ENCODE peak calls at places on chromosomes 1 and 21, in four cellular contexts. One of them, this sample, is unnamed.

GRCh38 chr1:1307261-1307907 is 346 bp downstream of the ACAP3 start:
- DNase-seq in astrocyte: no peak
- DNase-seq in cardiac fibroblast: no peak
- DNase-seq in left lung: peak; percentile 49
- DNase-seq in this sample: no peak

GRCh38 chr1:173113015-173113741 is 62.4 kb upstream of the TNFSF18 start:
- DNase-seq in astrocyte: peak; percentile 56
- DNase-seq in left lung: no peak
- DNase-seq in cardiac fibroblast: no peak
- DNase-seq in this sample: no peak

GRCh38 chr1:212101735-212102134 is 66.2 kb downstream of the DTL start:
- DNase-seq in cardiac fibroblast: no peak
- DNase-seq in astrocyte: no peak
- DNase-seq in left lung: no peak
- DNase-seq in this sample: no peak

GRCh38 chr1:29032839-29033238 is 90.9 kb downstream of the TMEM200B start:
- DNase-seq in astrocyte: no peak
- DNase-seq in left lung: no peak
- DNase-seq in cardiac fibroblast: no peak
- DNase-seq in this sample: no peak

GRCh38 chr1:155145491-155145890 is 5.2 kb upstream of the DPM3 start:
- DNase-seq in cardiac fibroblast: no peak
- DNase-seq in left lung: no peak
- DNase-seq in astrocyte: no peak
- DNase-seq in this sample: peak; percentile 2

GRCh38 chr1:154407866-154408777 is 3.0 kb downstream of the IL6R start:
- DNase-seq in cardiac fibroblast: no peak
- DNase-seq in left lung: no peak
- DNase-seq in astrocyte: no peak
- DNase-seq in this sample: no peak

GRCh38 chr1:27366113-27366410 is 699 bp downstream of the MAP3K6 start:
- DNase-seq in left lung: peak; percentile 90
- DNase-seq in astrocyte: peak; percentile 53
- DNase-seq in cardiac fibroblast: peak; percentile 78
- DNase-seq in this sample: peak; percentile 94

GRCh38 chr1:118963456-118964430 is 24.4 kb downstream of the TBX15 start:
- DNase-seq in left lung: no peak
- DNase-seq in astrocyte: peak; percentile 20
- DNase-seq in cardiac fibroblast: peak; percentile 76
- DNase-seq in this sample: no peak

GRCh38 chr1:151519667-151520066 is 8.5 kb downstream of the CGN start:
- DNase-seq in left lung: no peak
- DNase-seq in cardiac fibroblast: no peak
- DNase-seq in astrocyte: no peak
- DNase-seq in this sample: no peak

GRCh38 chr1:19799877-19800804 is at the start of gene TMCO4:
- DNase-seq in astrocyte: peak; percentile 87
- DNase-seq in left lung: peak; percentile 59
- DNase-seq in cardiac fibroblast: peak; percentile 66
- DNase-seq in this sample: no peak

GRCh38 chr1:26349196-26349885 is 4.6 kb downstream of the CRYBG2 start:
- DNase-seq in left lung: no peak
- DNase-seq in cardiac fibroblast: peak; percentile 25
- DNase-seq in astrocyte: peak; percentile 67
- DNase-seq in this sample: no peak

GRCh38 chr1:159746676-159747075 is 32.3 kb upstream of the CRP start:
- DNase-seq in astrocyte: no peak
- DNase-seq in cardiac fibroblast: peak; percentile 54
- DNase-seq in left lung: no peak
- DNase-seq in this sample: no peak

GRCh38 chr1:50603274-50604271 is 180.3 kb upstream of the DMRTA2 start:
- DNase-seq in cardiac fibroblast: peak; percentile 13
- DNase-seq in left lung: no peak
- DNase-seq in astrocyte: peak; percentile 74
- DNase-seq in this sample: no peak

GRCh38 chr1:25727819-25728286 is 72.1 kb upstream of the SELENON start:
- DNase-seq in astrocyte: peak; percentile 8
- DNase-seq in left lung: peak; percentile 47
- DNase-seq in cardiac fibroblast: peak; percentile 86
- DNase-seq in this sample: no peak

GRCh38 chr1:205928256-205928655 is 15.0 kb downstream of the SLC26A9 start:
- DNase-seq in astrocyte: no peak
- DNase-seq in cardiac fibroblast: no peak
- DNase-seq in left lung: no peak
- DNase-seq in this sample: no peak

GRCh38 chr1:218476385-218476784 is 131.2 kb downstream of the TGFB2 start:
- DNase-seq in astrocyte: peak; percentile 94
- DNase-seq in cardiac fibroblast: peak; percentile 60
- DNase-seq in left lung: no peak
- DNase-seq in this sample: no peak

GRCh38 chr1:184910596-184910995 is 63.7 kb downstream of the NIBAN1 start:
- DNase-seq in cardiac fibroblast: peak; percentile 88
- DNase-seq in left lung: no peak
- DNase-seq in astrocyte: no peak
- DNase-seq in this sample: peak; percentile 76

GRCh38 chr1:171141336-171142051 is 43.6 kb upstream of the FMO2 start:
- DNase-seq in left lung: peak; percentile 48
- DNase-seq in cardiac fibroblast: peak; percentile 99
- DNase-seq in astrocyte: peak; percentile 87
- DNase-seq in this sample: peak; percentile 85

GRCh38 chr1:16181887-16182719 is 26.2 kb upstream of the EPHA2 start:
- DNase-seq in cardiac fibroblast: peak; percentile 96
- DNase-seq in astrocyte: peak; percentile 86
- DNase-seq in left lung: peak; percentile 87
- DNase-seq in this sample: peak; percentile 95

GRCh38 chr21:17514124-17514481 is 1.3 kb downstream of the CXADR start:
- DNase-seq in astrocyte: peak; percentile 53
- DNase-seq in left lung: no peak
- DNase-seq in cardiac fibroblast: peak; percentile 8
- DNase-seq in this sample: no peak

GRCh38 chr1:65069186-65069585 is 78.8 kb upstream of the AK4 start:
- DNase-seq in cardiac fibroblast: no peak
- DNase-seq in left lung: no peak
- DNase-seq in astrocyte: no peak
- DNase-seq in this sample: no peak

GRCh38 chr1:30707412-30708360 is 15.7 kb downstream of the MATN1 start:
- DNase-seq in left lung: peak; percentile 72
- DNase-seq in astrocyte: no peak
- DNase-seq in cardiac fibroblast: peak; percentile 66
- DNase-seq in this sample: no peak

GRCh38 chr1:204453141-204453772 is 41.3 kb downstream of the PIK3C2B start:
- DNase-seq in left lung: no peak
- DNase-seq in cardiac fibroblast: no peak
- DNase-seq in astrocyte: no peak
- DNase-seq in this sample: no peak

GRCh38 chr21:35249636-35250035 is 200.5 kb upstream of the RUNX1 start:
- DNase-seq in left lung: no peak
- DNase-seq in cardiac fibroblast: no peak
- DNase-seq in astrocyte: no peak
- DNase-seq in this sample: no peak

GRCh38 chr1:21157054-21157453 is 19.6 kb downstream of the EIF4G3 start:
- DNase-seq in astrocyte: no peak
- DNase-seq in left lung: no peak
- DNase-seq in cardiac fibroblast: no peak
- DNase-seq in this sample: no peak

GRCh38 chr1:164664127-164664526 is 105.1 kb downstream of the PBX1 start:
- DNase-seq in astrocyte: no peak
- DNase-seq in left lung: no peak
- DNase-seq in cardiac fibroblast: no peak
- DNase-seq in this sample: no peak

GRCh38 chr1:1630191-1630964 is 1.6 kb upstream of the MMP23B start:
- DNase-seq in left lung: peak; percentile 81
- DNase-seq in cardiac fibroblast: peak; percentile 67
- DNase-seq in astrocyte: peak; percentile 38
- DNase-seq in this sample: peak; percentile 86

GRCh38 chr1:150132372-150132771 is 17.3 kb upstream of the PLEKHO1 start:
- DNase-seq in cardiac fibroblast: no peak
- DNase-seq in left lung: no peak
- DNase-seq in astrocyte: no peak
- DNase-seq in this sample: no peak

GRCh38 chr1:150127868-150128267 is 21.8 kb upstream of the PLEKHO1 start:
- DNase-seq in cardiac fibroblast: no peak
- DNase-seq in astrocyte: no peak
- DNase-seq in left lung: no peak
- DNase-seq in this sample: no peak

GRCh38 chr1:150126811-150127210 is 22.9 kb upstream of the PLEKHO1 start:
- DNase-seq in cardiac fibroblast: no peak
- DNase-seq in left lung: no peak
- DNase-seq in astrocyte: no peak
- DNase-seq in this sample: no peak

GRCh38 chr1:150127464-150127863 is 22.3 kb upstream of the PLEKHO1 start:
- DNase-seq in cardiac fibroblast: no peak
- DNase-seq in left lung: no peak
- DNase-seq in astrocyte: no peak
- DNase-seq in this sample: no peak
- H3K4me3 ChIP-seq in cardiac fibroblast: no peak overlapping the region
- H3K4me3 ChIP-seq in left lung: no peak overlapping the region
- H3K4me3 ChIP-seq in astrocyte: no peak overlapping the region
- H3K4me3 ChIP-seq in this sample: no peak overlapping the region

GRCh38 chr1:156860113-156860638 is 489 bp upstream of the NTRK1 start:
- DNase-seq in astrocyte: peak; percentile 25
- DNase-seq in left lung: no peak
- DNase-seq in cardiac fibroblast: peak; percentile 45
- DNase-seq in this sample: no peak

GRCh38 chr1:156860639-156861423 is at the start of gene NTRK1:
- DNase-seq in astrocyte: no peak
- DNase-seq in left lung: no peak
- DNase-seq in cardiac fibroblast: peak; percentile 25
- DNase-seq in this sample: no peak

GRCh38 chr1:156858555-156858956 is 361 bp downstream of the INSRR start:
- DNase-seq in cardiac fibroblast: no peak
- DNase-seq in astrocyte: no peak
- DNase-seq in left lung: no peak
- DNase-seq in this sample: no peak

GRCh38 chr1:156858959-156859522 is at the start of gene INSRR:
- DNase-seq in left lung: no peak
- DNase-seq in astrocyte: no peak
- DNase-seq in cardiac fibroblast: peak; percentile 19
- DNase-seq in this sample: no peak

GRCh38 chr1:156859523-156860112 is 701 bp upstream of the INSRR start:
- DNase-seq in cardiac fibroblast: peak; percentile 19
- DNase-seq in left lung: no peak
- DNase-seq in astrocyte: peak; percentile 12
- DNase-seq in this sample: no peak
- H3K4me3 ChIP-seq in cardiac fibroblast: peak overlapping the region; percentile 24
- H3K4me3 ChIP-seq in left lung: peak overlapping the region; percentile 12
- H3K4me3 ChIP-seq in astrocyte: peak overlapping the region; percentile 42
- H3K4me3 ChIP-seq in this sample: peak overlapping the region; percentile 66

DNA sequence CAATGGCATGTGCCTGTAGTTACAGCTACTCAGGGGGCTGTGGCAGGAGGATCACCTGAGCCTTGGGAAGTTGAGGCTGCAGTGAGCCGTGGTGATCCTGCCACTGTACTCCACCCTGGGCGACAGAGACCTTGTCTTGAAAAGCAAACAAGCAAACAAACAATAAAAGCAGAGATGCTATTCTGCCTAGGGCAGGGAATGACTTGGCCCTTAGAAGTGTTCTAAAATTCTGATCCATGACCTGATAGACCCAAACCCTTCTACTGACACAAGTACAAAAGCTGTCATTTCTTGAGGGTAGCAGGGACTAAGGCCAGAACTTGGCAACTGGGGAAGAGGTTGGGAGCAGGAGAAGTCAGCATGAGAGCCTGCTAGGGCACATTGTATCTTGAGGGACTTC is 15.6 kb upstream of the NCF2 start:
- DNase-seq in astrocyte: no peak
- DNase-seq in left lung: no peak
- DNase-seq in cardiac fibroblast: no peak
- DNase-seq in this sample: no peak
- H3K4me3 ChIP-seq in astrocyte: no peak overlapping the region
- H3K4me3 ChIP-seq in left lung: no peak overlapping the region
- H3K4me3 ChIP-seq in cardiac fibroblast: no peak overlapping the region
- H3K4me3 ChIP-seq in this sample: no peak overlapping the region

DNA sequence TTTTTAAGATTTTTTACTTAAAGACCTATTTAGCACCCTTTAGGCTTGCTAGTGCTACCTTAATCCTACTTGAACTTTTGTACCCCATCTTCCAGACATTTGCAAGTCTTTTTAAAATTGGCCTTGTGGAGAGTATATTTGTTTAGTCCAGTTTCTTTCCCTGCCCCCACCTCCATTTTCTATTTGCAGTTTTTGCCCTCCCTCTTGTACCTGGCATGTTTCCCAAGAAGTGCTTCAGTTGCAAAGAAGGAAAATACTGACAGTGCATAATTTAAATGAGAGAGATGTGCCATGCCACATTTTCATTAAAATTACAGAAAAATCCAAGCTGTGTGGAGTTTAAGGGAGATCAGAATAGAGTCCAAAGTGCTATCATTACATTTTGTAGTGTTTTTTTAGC is 150.0 kb upstream of the ADGRL2 start:
- DNase-seq in astrocyte: no peak
- DNase-seq in left lung: no peak
- DNase-seq in cardiac fibroblast: peak; percentile 35
- DNase-seq in this sample: no peak
- H3K4me3 ChIP-seq in astrocyte: no peak overlapping the region
- H3K4me3 ChIP-seq in left lung: no peak overlapping the region
- H3K4me3 ChIP-seq in cardiac fibroblast: no peak overlapping the region
- H3K4me3 ChIP-seq in this sample: no peak overlapping the region

GRCh38 chr1:78009276-78009675 is 4.5 kb downstream of the DNAJB4 start:
- DNase-seq in astrocyte: no peak
- DNase-seq in left lung: no peak
- DNase-seq in cardiac fibroblast: no peak
- DNase-seq in this sample: no peak
- H3K4me3 ChIP-seq in astrocyte: peak overlapping the region; percentile 38
- H3K4me3 ChIP-seq in left lung: no peak overlapping the region
- H3K4me3 ChIP-seq in cardiac fibroblast: peak overlapping the region; percentile 21
- H3K4me3 ChIP-seq in this sample: peak overlapping the region; percentile 74

DNA sequence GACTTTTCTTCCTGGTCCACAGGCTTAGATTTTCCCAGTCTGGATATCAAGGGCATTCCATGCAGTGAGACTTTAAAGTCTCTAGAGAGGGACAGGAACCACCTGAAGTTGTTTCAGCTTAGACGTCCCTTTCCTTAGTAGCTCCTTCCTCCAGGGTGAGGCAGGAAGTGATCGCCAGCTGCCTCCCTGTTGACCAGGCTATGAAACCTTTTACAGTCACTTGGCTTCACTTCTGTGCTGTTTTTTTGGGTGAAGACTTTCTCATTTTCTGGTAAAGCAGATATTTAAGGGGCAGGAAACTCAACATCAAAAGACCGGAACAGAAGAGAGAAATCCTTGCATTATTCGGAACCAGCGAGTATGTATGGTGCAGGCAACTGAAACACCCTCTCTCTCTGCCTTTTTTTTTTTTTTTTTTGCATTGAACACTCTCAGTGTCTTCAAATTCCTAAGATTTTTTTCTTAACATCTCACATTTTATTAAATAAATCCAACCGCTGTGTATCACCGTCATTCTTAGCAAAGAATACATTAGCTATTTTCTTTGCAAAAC is 234.6 kb upstream of the IRF2BP2 start:
- DNase-seq in astrocyte: peak; percentile 44
- DNase-seq in cardiac fibroblast: no peak
- DNase-seq in left lung: no peak
- DNase-seq in this sample: no peak
- H3K4me3 ChIP-seq in astrocyte: no peak overlapping the region
- H3K4me3 ChIP-seq in cardiac fibroblast: no peak overlapping the region
- H3K4me3 ChIP-seq in left lung: no peak overlapping the region
- H3K4me3 ChIP-seq in this sample: no peak overlapping the region